ENCODE peak calls at places on chromosomes 16 and 17, in nine cellular contexts. Z, A, V, W, B, D, G, N and J are unnamed samples.

GRCh38 chr16:11233727-11234376 is 22.2 kb downstream of the SOCS1 start:
- DNase-seq in D (no peak), G (no peak), W (no peak), N (no peak), B (no peak), A (no peak), Z (peak), V (no peak), J (peak)

GRCh38 chr17:81712468-81713003 is 452 bp downstream of the SLC25A10 start:
- DNase-seq in B (no peak), A (peak), D (no peak), G (no peak), Z (peak), W (peak), V (no peak), N (no peak), J (no peak)

GRCh38 chr16:15606521-15607220 is 36.3 kb downstream of the MARF1 start:
- DNase-seq in V (no peak), D (peak), W (no peak), Z (no peak), B (no peak), G (no peak), N (no peak), A (no peak), J (no peak)

GRCh38 chr16:85274924-85275323 is 162.7 kb upstream of the CIBAR2 start:
- DNase-seq in W (no peak), B (no peak), V (no peak), A (no peak), G (no peak), Z (no peak), D (no peak), N (no peak), J (no peak)

GRCh38 chr16:67015317-67015731 is 13.6 kb upstream of the CBFB start:
- DNase-seq in A (peak), V (peak), B (no peak), Z (no peak), N (no peak), W (no peak), G (peak), D (peak), J (no peak)

GRCh38 chr17:39679521-39680192 is 8.2 kb downstream of the PGAP3 start:
- DNase-seq in Z (no peak), G (no peak), V (peak), B (no peak), N (no peak), W (no peak), A (no peak), D (no peak), J (no peak)

GRCh38 chr16:85615852-85616607 is 2.9 kb downstream of the GSE1 start:
- DNase-seq in A (peak), Z (peak), B (peak), W (peak), D (peak), V (peak), G (peak), N (no peak), J (peak)

GRCh38 chr17:17976931-17977570 is 4.4 kb downstream of the DRC3 start:
- DNase-seq in G (no peak), B (no peak), Z (no peak), D (no peak), N (no peak), A (no peak), V (no peak), W (no peak), J (no peak)

GRCh38 chr17:35374766-35375344 is 1.4 kb upstream of the SLFN11 start:
- DNase-seq in B (no peak), D (no peak), V (no peak), G (no peak), A (no peak), Z (no peak), W (no peak), N (no peak), J (no peak)

GRCh38 chr16:3789375-3790067 is 72.2 kb upstream of the TRAP1 start:
- DNase-seq in B (no peak), N (no peak), G (no peak), W (no peak), Z (peak), A (no peak), D (no peak), V (no peak), J (no peak)

GRCh38 chr16:49858200-49859129 is 2.6 kb upstream of the ZNF423 start:
- DNase-seq in G (peak), W (peak), D (peak), B (no peak), A (no peak), V (no peak), Z (no peak), N (no peak), J (no peak)

GRCh38 chr17:16314859-16315258 is 38.4 kb downstream of the CENPV start:
- DNase-seq in A (no peak), Z (no peak), B (no peak), W (no peak), N (no peak), D (no peak), V (no peak), G (no peak), J (no peak)

GRCh38 chr17:4833941-4834501 is 881 bp downstream of the MINK1 start:
- DNase-seq in N (no peak), B (peak), W (no peak), A (peak), D (no peak), G (peak), V (no peak), Z (no peak), J (peak)

GRCh38 chr16:88904676-88905365 is 38.4 kb upstream of the PABPN1L start:
- DNase-seq in A (no peak), V (no peak), B (no peak), G (no peak), D (no peak), Z (no peak), N (no peak), W (no peak), J (no peak)

GRCh38 chr17:4130715-4131114 is 12.1 kb downstream of the ZZEF1 start:
- DNase-seq in V (no peak), N (no peak), W (no peak), D (no peak), A (peak), G (no peak), Z (no peak), B (no peak), J (peak)

GRCh38 chr17:62648247-62648953 is 20.9 kb downstream of the MRC2 start:
- DNase-seq in G (peak), Z (no peak), N (no peak), W (no peak), D (no peak), V (no peak), A (no peak), B (no peak), J (no peak)

GRCh38 chr16:11501583-11502138 is 85.1 kb downstream of the LITAF start:
- DNase-seq in D (no peak), Z (no peak), B (no peak), N (no peak), W (no peak), V (no peak), G (peak), A (no peak), J (no peak)

GRCh38 chr17:73533801-73534574 is 110.3 kb downstream of the SDK2 start:
- DNase-seq in A (no peak), D (no peak), B (no peak), V (no peak), G (no peak), Z (no peak), N (no peak), W (no peak), J (no peak)

GRCh38 chr17:77423589-77424451 is 283.1 kb downstream of the SEC14L1 start:
- DNase-seq in A (peak), V (no peak), W (peak), D (peak), B (peak), N (no peak), G (no peak), Z (no peak), J (peak)

GRCh38 chr17:50117202-50118040 is 12.5 kb downstream of the SAMD14 start:
- DNase-seq in B (no peak), A (peak), W (peak), G (peak), N (no peak), D (peak), Z (peak), V (peak), J (no peak)

GRCh38 chr17:28912281-28912937 is 9.5 kb upstream of the DHRS13 start:
- DNase-seq in V (no peak), N (no peak), G (no peak), D (no peak), B (no peak), W (no peak), Z (no peak), A (no peak), J (no peak)

GRCh38 chr17:82282239-82283207 is 9.0 kb upstream of the CSNK1D start:
- DNase-seq in Z (no peak), W (no peak), A (no peak), V (peak), D (no peak), N (no peak), G (no peak), B (no peak), J (no peak)

GRCh38 chr17:8820311-8821010 is 21.3 kb upstream of the MFSD6L start:
- DNase-seq in D (peak), G (no peak), N (no peak), B (no peak), W (no peak), V (no peak), Z (no peak), A (no peak), J (no peak)

GRCh38 chr16:3143189-3143588 is 8.4 kb downstream of the ZNF213 start:
- DNase-seq in A (no peak), Z (no peak), W (no peak), N (no peak), V (no peak), G (no peak), B (no peak), D (no peak), J (no peak)

GRCh38 chr16:67207116-67207856 is 8.4 kb downstream of the ELMO3 start:
- DNase-seq in W (no peak), D (no peak), A (no peak), G (no peak), V (no peak), Z (no peak), B (no peak), N (no peak), J (no peak)

GRCh38 chr16:86065711-86066110 is 166.7 kb downstream of the IRF8 start:
- DNase-seq in G (no peak), B (no peak), D (no peak), N (no peak), A (no peak), V (peak), W (no peak), Z (no peak), J (no peak)

GRCh38 chr16:3012828-3013420 is at the start of gene CLDN9:
- DNase-seq in A (peak), Z (no peak), N (no peak), B (no peak), D (no peak), G (peak), W (no peak), V (no peak), J (peak)

GRCh38 chr17:3911271-3912053 is 4.8 kb downstream of the P2RX1 start:
- DNase-seq in G (no peak), B (no peak), V (peak), D (no peak), A (no peak), N (no peak), W (no peak), Z (no peak), J (no peak)